ENCODE peak calls at places on chromosome 4, in ten cellular contexts. One of them, this sample, is unnamed.

GRCh38 chr4:167903291-167903721 is 189.0 kb upstream of the ANXA10 start:
- DNase-seq in activated effector memory CD4-positive, alpha-beta T cell treated with Interleukin-2 at 50 U/mL for 16 hours: no peak
- DNase-seq in stimulated activated CD8-positive, alpha-beta memory T cell treated with anti-CD3 and anti-CD28 coated beads, Interleukin-4, amount 100 ng/mL, for 1 hour: no peak
- DNase-seq in SK-MEL-5: no peak
- DNase-seq in foreskin fibroblast: peak
- DNase-seq in AG10803: peak
- DNase-seq in astrocyte of the spinal cord: peak
- DNase-seq in activated CD8-positive, alpha-beta memory T cell treated with anti-CD3 and anti-CD28 coated beads for 24 hours: no peak
- DNase-seq in GM23338: no peak
- DNase-seq in sciatic nerve: no peak
- DNase-seq in this sample: no peak

GRCh38 chr4:93029774-93030173 is 726.0 kb downstream of the GRID2 start:
- DNase-seq in AG10803: no peak
- DNase-seq in astrocyte of the spinal cord: no peak
- DNase-seq in activated effector memory CD4-positive, alpha-beta T cell treated with Interleukin-2 at 50 U/mL for 16 hours: no peak
- DNase-seq in SK-MEL-5: no peak
- DNase-seq in stimulated activated CD8-positive, alpha-beta memory T cell treated with anti-CD3 and anti-CD28 coated beads, Interleukin-4, amount 100 ng/mL, for 1 hour: no peak
- DNase-seq in GM23338: no peak
- DNase-seq in foreskin fibroblast: no peak
- DNase-seq in activated CD8-positive, alpha-beta memory T cell treated with anti-CD3 and anti-CD28 coated beads for 24 hours: no peak
- DNase-seq in sciatic nerve: no peak
- DNase-seq in this sample: no peak

GRCh38 chr4:140254656-140255299 is 100.8 kb upstream of the MAML3 start:
- DNase-seq in SK-MEL-5: no peak
- DNase-seq in foreskin fibroblast: peak
- DNase-seq in activated effector memory CD4-positive, alpha-beta T cell treated with Interleukin-2 at 50 U/mL for 16 hours: no peak
- DNase-seq in astrocyte of the spinal cord: no peak
- DNase-seq in sciatic nerve: no peak
- DNase-seq in activated CD8-positive, alpha-beta memory T cell treated with anti-CD3 and anti-CD28 coated beads for 24 hours: no peak
- DNase-seq in AG10803: peak
- DNase-seq in GM23338: no peak
- DNase-seq in stimulated activated CD8-positive, alpha-beta memory T cell treated with anti-CD3 and anti-CD28 coated beads, Interleukin-4, amount 100 ng/mL, for 1 hour: no peak
- DNase-seq in this sample: no peak

GRCh38 chr4:7048642-7049041 is 5.5 kb downstream of the TADA2B start:
- DNase-seq in astrocyte of the spinal cord: no peak
- DNase-seq in foreskin fibroblast: no peak
- DNase-seq in AG10803: no peak
- DNase-seq in sciatic nerve: no peak
- DNase-seq in GM23338: no peak
- DNase-seq in activated CD8-positive, alpha-beta memory T cell treated with anti-CD3 and anti-CD28 coated beads for 24 hours: no peak
- DNase-seq in activated effector memory CD4-positive, alpha-beta T cell treated with Interleukin-2 at 50 U/mL for 16 hours: no peak
- DNase-seq in stimulated activated CD8-positive, alpha-beta memory T cell treated with anti-CD3 and anti-CD28 coated beads, Interleukin-4, amount 100 ng/mL, for 1 hour: no peak
- DNase-seq in SK-MEL-5: no peak
- DNase-seq in this sample: no peak

GRCh38 chr4:142407569-142407968 is 438.5 kb downstream of the INPP4B start:
- DNase-seq in GM23338: peak
- DNase-seq in AG10803: no peak
- DNase-seq in activated effector memory CD4-positive, alpha-beta T cell treated with Interleukin-2 at 50 U/mL for 16 hours: no peak
- DNase-seq in SK-MEL-5: no peak
- DNase-seq in sciatic nerve: no peak
- DNase-seq in foreskin fibroblast: peak
- DNase-seq in stimulated activated CD8-positive, alpha-beta memory T cell treated with anti-CD3 and anti-CD28 coated beads, Interleukin-4, amount 100 ng/mL, for 1 hour: no peak
- DNase-seq in activated CD8-positive, alpha-beta memory T cell treated with anti-CD3 and anti-CD28 coated beads for 24 hours: no peak
- DNase-seq in astrocyte of the spinal cord: no peak
- DNase-seq in this sample: no peak

GRCh38 chr4:85829276-85830051 is 354.5 kb downstream of the ARHGAP24 start:
- DNase-seq in AG10803: no peak
- DNase-seq in activated effector memory CD4-positive, alpha-beta T cell treated with Interleukin-2 at 50 U/mL for 16 hours: no peak
- DNase-seq in foreskin fibroblast: peak
- DNase-seq in SK-MEL-5: no peak
- DNase-seq in stimulated activated CD8-positive, alpha-beta memory T cell treated with anti-CD3 and anti-CD28 coated beads, Interleukin-4, amount 100 ng/mL, for 1 hour: no peak
- DNase-seq in sciatic nerve: no peak
- DNase-seq in GM23338: no peak
- DNase-seq in astrocyte of the spinal cord: peak
- DNase-seq in activated CD8-positive, alpha-beta memory T cell treated with anti-CD3 and anti-CD28 coated beads for 24 hours: no peak
- DNase-seq in this sample: no peak

GRCh38 chr4:25401066-25401465 is 24.0 kb downstream of the ANAPC4 start:
- DNase-seq in astrocyte of the spinal cord: peak
- DNase-seq in activated effector memory CD4-positive, alpha-beta T cell treated with Interleukin-2 at 50 U/mL for 16 hours: no peak
- DNase-seq in stimulated activated CD8-positive, alpha-beta memory T cell treated with anti-CD3 and anti-CD28 coated beads, Interleukin-4, amount 100 ng/mL, for 1 hour: no peak
- DNase-seq in foreskin fibroblast: peak
- DNase-seq in activated CD8-positive, alpha-beta memory T cell treated with anti-CD3 and anti-CD28 coated beads for 24 hours: no peak
- DNase-seq in sciatic nerve: no peak
- DNase-seq in AG10803: peak
- DNase-seq in GM23338: no peak
- DNase-seq in SK-MEL-5: no peak
- DNase-seq in this sample: no peak

GRCh38 chr4:37953620-37954325 is 6.4 kb upstream of the PTTG2 start:
- DNase-seq in GM23338: no peak
- DNase-seq in activated effector memory CD4-positive, alpha-beta T cell treated with Interleukin-2 at 50 U/mL for 16 hours: no peak
- DNase-seq in stimulated activated CD8-positive, alpha-beta memory T cell treated with anti-CD3 and anti-CD28 coated beads, Interleukin-4, amount 100 ng/mL, for 1 hour: no peak
- DNase-seq in sciatic nerve: no peak
- DNase-seq in activated CD8-positive, alpha-beta memory T cell treated with anti-CD3 and anti-CD28 coated beads for 24 hours: no peak
- DNase-seq in astrocyte of the spinal cord: peak
- DNase-seq in foreskin fibroblast: no peak
- DNase-seq in SK-MEL-5: no peak
- DNase-seq in AG10803: no peak
- DNase-seq in this sample: peak

GRCh38 chr4:172270421-172270820 is 457.2 kb downstream of the GALNTL6 start:
- DNase-seq in SK-MEL-5: no peak
- DNase-seq in activated CD8-positive, alpha-beta memory T cell treated with anti-CD3 and anti-CD28 coated beads for 24 hours: no peak
- DNase-seq in foreskin fibroblast: peak
- DNase-seq in AG10803: no peak
- DNase-seq in GM23338: no peak
- DNase-seq in astrocyte of the spinal cord: no peak
- DNase-seq in sciatic nerve: no peak
- DNase-seq in activated effector memory CD4-positive, alpha-beta T cell treated with Interleukin-2 at 50 U/mL for 16 hours: no peak
- DNase-seq in stimulated activated CD8-positive, alpha-beta memory T cell treated with anti-CD3 and anti-CD28 coated beads, Interleukin-4, amount 100 ng/mL, for 1 hour: no peak
- DNase-seq in this sample: no peak

GRCh38 chr4:83831588-83831987 is 295.7 kb downstream of the GPAT3 start:
- DNase-seq in stimulated activated CD8-positive, alpha-beta memory T cell treated with anti-CD3 and anti-CD28 coated beads, Interleukin-4, amount 100 ng/mL, for 1 hour: no peak
- DNase-seq in GM23338: no peak
- DNase-seq in SK-MEL-5: no peak
- DNase-seq in AG10803: peak
- DNase-seq in activated effector memory CD4-positive, alpha-beta T cell treated with Interleukin-2 at 50 U/mL for 16 hours: no peak
- DNase-seq in activated CD8-positive, alpha-beta memory T cell treated with anti-CD3 and anti-CD28 coated beads for 24 hours: no peak
- DNase-seq in astrocyte of the spinal cord: no peak
- DNase-seq in sciatic nerve: no peak
- DNase-seq in foreskin fibroblast: peak
- DNase-seq in this sample: no peak

GRCh38 chr4:56787380-56787779 is 34.1 kb downstream of the SPINK2 start:
- DNase-seq in astrocyte of the spinal cord: no peak
- DNase-seq in activated CD8-positive, alpha-beta memory T cell treated with anti-CD3 and anti-CD28 coated beads for 24 hours: no peak
- DNase-seq in sciatic nerve: no peak
- DNase-seq in GM23338: peak
- DNase-seq in activated effector memory CD4-positive, alpha-beta T cell treated with Interleukin-2 at 50 U/mL for 16 hours: no peak
- DNase-seq in stimulated activated CD8-positive, alpha-beta memory T cell treated with anti-CD3 and anti-CD28 coated beads, Interleukin-4, amount 100 ng/mL, for 1 hour: no peak
- DNase-seq in foreskin fibroblast: no peak
- DNase-seq in SK-MEL-5: no peak
- DNase-seq in AG10803: no peak
- DNase-seq in this sample: no peak

GRCh38 chr4:133385161-133385954 is 236.3 kb downstream of the PCDH10 start:
- DNase-seq in foreskin fibroblast: no peak
- DNase-seq in sciatic nerve: no peak
- DNase-seq in SK-MEL-5: no peak
- DNase-seq in activated CD8-positive, alpha-beta memory T cell treated with anti-CD3 and anti-CD28 coated beads for 24 hours: no peak
- DNase-seq in GM23338: peak
- DNase-seq in activated effector memory CD4-positive, alpha-beta T cell treated with Interleukin-2 at 50 U/mL for 16 hours: no peak
- DNase-seq in astrocyte of the spinal cord: no peak
- DNase-seq in stimulated activated CD8-positive, alpha-beta memory T cell treated with anti-CD3 and anti-CD28 coated beads, Interleukin-4, amount 100 ng/mL, for 1 hour: no peak
- DNase-seq in AG10803: no peak
- DNase-seq in this sample: no peak

GRCh38 chr4:20367446-20367845 is 115.7 kb downstream of the SLIT2 start:
- DNase-seq in SK-MEL-5: no peak
- DNase-seq in activated CD8-positive, alpha-beta memory T cell treated with anti-CD3 and anti-CD28 coated beads for 24 hours: no peak
- DNase-seq in AG10803: no peak
- DNase-seq in stimulated activated CD8-positive, alpha-beta memory T cell treated with anti-CD3 and anti-CD28 coated beads, Interleukin-4, amount 100 ng/mL, for 1 hour: no peak
- DNase-seq in astrocyte of the spinal cord: no peak
- DNase-seq in foreskin fibroblast: no peak
- DNase-seq in GM23338: no peak
- DNase-seq in activated effector memory CD4-positive, alpha-beta T cell treated with Interleukin-2 at 50 U/mL for 16 hours: no peak
- DNase-seq in sciatic nerve: no peak
- DNase-seq in this sample: no peak

GRCh38 chr4:127698789-127699200 is 31.4 kb upstream of the SLC25A31 start:
- DNase-seq in activated effector memory CD4-positive, alpha-beta T cell treated with Interleukin-2 at 50 U/mL for 16 hours: no peak
- DNase-seq in AG10803: peak
- DNase-seq in sciatic nerve: no peak
- DNase-seq in SK-MEL-5: no peak
- DNase-seq in activated CD8-positive, alpha-beta memory T cell treated with anti-CD3 and anti-CD28 coated beads for 24 hours: no peak
- DNase-seq in stimulated activated CD8-positive, alpha-beta memory T cell treated with anti-CD3 and anti-CD28 coated beads, Interleukin-4, amount 100 ng/mL, for 1 hour: no peak
- DNase-seq in GM23338: no peak
- DNase-seq in astrocyte of the spinal cord: peak
- DNase-seq in foreskin fibroblast: peak
- DNase-seq in this sample: no peak

GRCh38 chr4:177308125-177308524 is 1.5 kb upstream of the NEIL3 start:
- DNase-seq in foreskin fibroblast: peak
- DNase-seq in SK-MEL-5: peak
- DNase-seq in GM23338: no peak
- DNase-seq in astrocyte of the spinal cord: peak
- DNase-seq in activated CD8-positive, alpha-beta memory T cell treated with anti-CD3 and anti-CD28 coated beads for 24 hours: no peak
- DNase-seq in stimulated activated CD8-positive, alpha-beta memory T cell treated with anti-CD3 and anti-CD28 coated beads, Interleukin-4, amount 100 ng/mL, for 1 hour: no peak
- DNase-seq in AG10803: peak
- DNase-seq in activated effector memory CD4-positive, alpha-beta T cell treated with Interleukin-2 at 50 U/mL for 16 hours: no peak
- DNase-seq in sciatic nerve: no peak
- DNase-seq in this sample: peak

GRCh38 chr4:184444215-184444952 is 30.0 kb downstream of the IRF2 start:
- DNase-seq in astrocyte of the spinal cord: peak
- DNase-seq in AG10803: peak
- DNase-seq in GM23338: no peak
- DNase-seq in sciatic nerve: no peak
- DNase-seq in foreskin fibroblast: no peak
- DNase-seq in SK-MEL-5: no peak
- DNase-seq in activated effector memory CD4-positive, alpha-beta T cell treated with Interleukin-2 at 50 U/mL for 16 hours: no peak
- DNase-seq in activated CD8-positive, alpha-beta memory T cell treated with anti-CD3 and anti-CD28 coated beads for 24 hours: no peak
- DNase-seq in stimulated activated CD8-positive, alpha-beta memory T cell treated with anti-CD3 and anti-CD28 coated beads, Interleukin-4, amount 100 ng/mL, for 1 hour: no peak
- DNase-seq in this sample: no peak

GRCh38 chr4:15649914-15650545 is 5.1 kb downstream of the FBXL5 start:
- DNase-seq in sciatic nerve: no peak
- DNase-seq in foreskin fibroblast: peak
- DNase-seq in astrocyte of the spinal cord: peak
- DNase-seq in GM23338: peak
- DNase-seq in AG10803: peak
- DNase-seq in activated effector memory CD4-positive, alpha-beta T cell treated with Interleukin-2 at 50 U/mL for 16 hours: peak
- DNase-seq in stimulated activated CD8-positive, alpha-beta memory T cell treated with anti-CD3 and anti-CD28 coated beads, Interleukin-4, amount 100 ng/mL, for 1 hour: peak
- DNase-seq in SK-MEL-5: peak
- DNase-seq in activated CD8-positive, alpha-beta memory T cell treated with anti-CD3 and anti-CD28 coated beads for 24 hours: peak
- DNase-seq in this sample: no peak

GRCh38 chr4:130210871-130211270 is 1114.9 kb downstream of the C4orf33 start:
- DNase-seq in GM23338: no peak
- DNase-seq in AG10803: peak
- DNase-seq in SK-MEL-5: no peak
- DNase-seq in activated effector memory CD4-positive, alpha-beta T cell treated with Interleukin-2 at 50 U/mL for 16 hours: no peak
- DNase-seq in activated CD8-positive, alpha-beta memory T cell treated with anti-CD3 and anti-CD28 coated beads for 24 hours: no peak
- DNase-seq in sciatic nerve: no peak
- DNase-seq in astrocyte of the spinal cord: peak
- DNase-seq in foreskin fibroblast: peak
- DNase-seq in stimulated activated CD8-positive, alpha-beta memory T cell treated with anti-CD3 and anti-CD28 coated beads, Interleukin-4, amount 100 ng/mL, for 1 hour: no peak
- DNase-seq in this sample: peak

GRCh38 chr4:54625391-54625790 is 32.4 kb upstream of the KIT start:
- DNase-seq in stimulated activated CD8-positive, alpha-beta memory T cell treated with anti-CD3 and anti-CD28 coated beads, Interleukin-4, amount 100 ng/mL, for 1 hour: no peak
- DNase-seq in AG10803: peak
- DNase-seq in foreskin fibroblast: peak
- DNase-seq in activated CD8-positive, alpha-beta memory T cell treated with anti-CD3 and anti-CD28 coated beads for 24 hours: no peak
- DNase-seq in sciatic nerve: no peak
- DNase-seq in activated effector memory CD4-positive, alpha-beta T cell treated with Interleukin-2 at 50 U/mL for 16 hours: no peak
- DNase-seq in SK-MEL-5: no peak
- DNase-seq in GM23338: no peak
- DNase-seq in astrocyte of the spinal cord: no peak
- DNase-seq in this sample: no peak

GRCh38 chr4:8332038-8332857 is 62.7 kb downstream of the HTRA3 start:
- DNase-seq in activated CD8-positive, alpha-beta memory T cell treated with anti-CD3 and anti-CD28 coated beads for 24 hours: no peak
- DNase-seq in astrocyte of the spinal cord: no peak
- DNase-seq in AG10803: no peak
- DNase-seq in SK-MEL-5: no peak
- DNase-seq in stimulated activated CD8-positive, alpha-beta memory T cell treated with anti-CD3 and anti-CD28 coated beads, Interleukin-4, amount 100 ng/mL, for 1 hour: no peak
- DNase-seq in sciatic nerve: peak
- DNase-seq in foreskin fibroblast: no peak
- DNase-seq in activated effector memory CD4-positive, alpha-beta T cell treated with Interleukin-2 at 50 U/mL for 16 hours: no peak
- DNase-seq in GM23338: no peak
- DNase-seq in this sample: no peak

This sample was measured in T1000.